ENCODE peak calls at places on chromosomes 3 and 15, in ten cellular contexts. L, R, F, H, K, O, Y, S, J and Z are unnamed samples.
A peak's percentile ranks its signal among the peaks of the same experiment; 100 is the strongest.

GRCh38 chr3:23942546-23942945 is 2.5 kb upstream of the NR1D2 start:
- DNase-seq in Y (no peak), J (no peak), H (no peak), O (peak; percentile 25), L (peak; percentile 62), F (no peak), K (no peak), S (no peak), R (no peak), Z (no peak)

GRCh38 chr3:186352369-186352768 is 9.7 kb downstream of the DGKG start:
- DNase-seq in S (no peak), J (no peak), Y (no peak), R (no peak), F (no peak), L (no peak), H (no peak), K (no peak), O (no peak), Z (no peak)

GRCh38 chr3:27559835-27560234 is 75.7 kb upstream of the SLC4A7 start:
- DNase-seq in S (no peak), K (peak; percentile 77), R (no peak), O (peak; percentile 11), L (no peak), F (no peak), Y (no peak), H (no peak), J (no peak), Z (peak; percentile 37)

GRCh38 chr3:178676077-178676476 is 139.8 kb downstream of the KCNMB2 start:
- DNase-seq in F (no peak), S (no peak), J (no peak), L (no peak), K (no peak), H (no peak), Y (no peak), O (no peak), R (no peak), Z (no peak)

GRCh38 chr15:101554115-101554915 is 64.8 kb upstream of the PCSK6 start:
- DNase-seq in F (no peak), K (no peak), H (no peak), L (peak; percentile 79), R (no peak), J (no peak), S (no peak), Y (no peak), O (peak; percentile 60), Z (no peak)

GRCh38 chr3:188706176-188706575 is 465.6 kb upstream of the TPRG1 start:
- DNase-seq in L (peak; percentile 28), O (no peak), S (no peak), R (no peak), J (no peak), H (no peak), K (no peak), Y (no peak), F (no peak), Z (no peak)

GRCh38 chr3:12931273-12931905 is 90.0 kb upstream of the RPL32 start:
- DNase-seq in S (no peak), L (no peak), K (no peak), O (no peak), J (no peak), H (no peak), Y (no peak), F (no peak), R (no peak), Z (no peak)

GRCh38 chr3:182257361-182257760 is 535.9 kb upstream of the ATP11B start:
- DNase-seq in J (no peak), H (no peak), K (no peak), S (no peak), O (no peak), L (no peak), R (no peak), Y (no peak), F (no peak), Z (no peak)

GRCh38 chr3:184174278-184174645 is 393 bp upstream of the AP2M1 start:
- DNase-seq in H (no peak), F (no peak), L (no peak), K (no peak), O (no peak), S (no peak), R (no peak), Y (no peak), J (no peak), Z (no peak)

GRCh38 chr15:28260722-28261121 is 61.3 kb downstream of the HERC2 start:
- DNase-seq in Y (no peak), F (no peak), K (no peak), O (no peak), R (no peak), H (no peak), L (no peak), J (peak; percentile 48), S (no peak), Z (no peak)

GRCh38 chr3:65048151-65048550 is 360.4 kb upstream of the ADAMTS9 start:
- DNase-seq in R (no peak), F (no peak), L (no peak), O (no peak), S (no peak), K (no peak), Y (no peak), J (no peak), H (no peak), Z (no peak)

GRCh38 chr3:165839296-165840076 is 2.3 kb upstream of the BCHE start:
- DNase-seq in F (no peak), R (no peak), L (no peak), S (no peak), H (no peak), J (peak; percentile 3), Y (no peak), K (no peak), O (no peak), Z (no peak)